ENCODE peak calls at places on chromosomes 4 and X, in ten cellular contexts. R, X, J, S, Z, B, Q, G, I and F are unnamed samples.

GRCh38 chr4:8241895-8242696 is 27.5 kb upstream of the HTRA3 start:
- DNase-seq in R (peak), X (peak), J (peak), S (peak), Z (peak), B (peak), Q (peak), G (peak), I (peak), F (peak)

GRCh38 chr4:79217043-79217442 is 108.8 kb downstream of the NAA11 start:
- DNase-seq in R (no peak), X (no peak), J (no peak), S (no peak), Z (no peak), B (no peak), Q (no peak), G (no peak), I (no peak), F (no peak)

GRCh38 chr4:110962616-110963015 is 339.7 kb upstream of the PITX2 start:
- DNase-seq in R (no peak), X (no peak), J (no peak), S (no peak), Z (no peak), B (no peak), Q (no peak), G (no peak), I (no peak), F (no peak)

GRCh38 chr4:64829749-64830148 is 420.5 kb upstream of the TECRL start:
- DNase-seq in R (no peak), X (no peak), J (no peak), S (no peak), Z (no peak), B (no peak), Q (no peak), G (no peak), I (no peak), F (no peak)

GRCh38 chr4:14449308-14449707 is 553.0 kb upstream of the CPEB2 start:
- DNase-seq in R (no peak), X (no peak), J (no peak), S (no peak), Z (no peak), B (no peak), Q (no peak), G (no peak), I (no peak), F (no peak)

GRCh38 chr4:113872426-113873260 is 106.8 kb downstream of the ARSJ start:
- DNase-seq in R (no peak), X (no peak), J (no peak), S (no peak), Z (no peak), B (no peak), Q (no peak), G (no peak), I (no peak), F (no peak)

GRCh38 chrX:11944486-11944885 is 186.4 kb downstream of the MSL3 start:
- DNase-seq in R (no peak), X (peak), J (peak), S (no peak), Z (no peak), B (peak), Q (peak), G (peak), I (no peak), F (no peak)

GRCh38 chr4:87251104-87251503 is 30.7 kb upstream of the KLHL8 start:
- DNase-seq in R (no peak), X (no peak), J (no peak), S (no peak), Z (no peak), B (no peak), Q (no peak), G (peak), I (peak), F (no peak)

GRCh38 chr4:137510866-137511265 is 21.4 kb downstream of the PCDH18 start:
- DNase-seq in R (no peak), X (no peak), J (no peak), S (no peak), Z (no peak), B (peak), Q (peak), G (peak), I (no peak), F (no peak)

GRCh38 chr4:53535567-53535966 is 55.7 kb downstream of the LNX1 start:
- DNase-seq in R (no peak), X (no peak), J (no peak), S (no peak), Z (no peak), B (no peak), Q (no peak), G (no peak), I (no peak), F (no peak)

GRCh38 chrX:10636337-10636736 is 16.0 kb upstream of the MID1 start:
- DNase-seq in R (no peak), X (peak), J (no peak), S (no peak), Z (no peak), B (peak), Q (no peak), G (peak), I (peak), F (no peak)

GRCh38 chr4:15781427-15782095 is 3.4 kb downstream of the CD38 start:
- DNase-seq in R (no peak), X (no peak), J (no peak), S (no peak), Z (no peak), B (peak), Q (no peak), G (peak), I (no peak), F (no peak)

GRCh38 chrX:153816821-153817220 is 13.5 kb downstream of the PDZD4 start:
- DNase-seq in R (no peak), X (no peak), J (no peak), S (peak), Z (no peak), B (no peak), Q (no peak), G (peak), I (no peak), F (no peak)

GRCh38 chr4:112951362-112951962 is 98.0 kb upstream of the ANK2 start:
- DNase-seq in R (no peak), X (no peak), J (no peak), S (no peak), Z (no peak), B (peak), Q (no peak), G (peak), I (no peak), F (no peak)

GRCh38 chr4:69546121-69546520 is 50.4 kb upstream of the UGT2B4 start:
- DNase-seq in R (no peak), X (no peak), J (no peak), S (no peak), Z (no peak), B (peak), Q (no peak), G (peak), I (no peak), F (no peak)

GRCh38 chr4:7691992-7692391 is 247.7 kb downstream of the AFAP1 start:
- DNase-seq in R (no peak), X (no peak), J (no peak), S (no peak), Z (no peak), B (peak), Q (no peak), G (peak), I (peak), F (no peak)

GRCh38 chrX:39600222-39600621 is 497.5 kb downstream of the BCOR start:
- DNase-seq in R (no peak), X (no peak), J (no peak), S (no peak), Z (no peak), B (no peak), Q (no peak), G (no peak), I (no peak), F (no peak)

GRCh38 chr4:127555106-127555505 is 77.7 kb upstream of the INTU start:
- DNase-seq in R (no peak), X (no peak), J (no peak), S (no peak), Z (no peak), B (no peak), Q (no peak), G (peak), I (peak), F (no peak)

GRCh38 chr4:120682981-120683380 is 239.5 kb downstream of the PRDM5 start:
- DNase-seq in R (no peak), X (no peak), J (no peak), S (no peak), Z (no peak), B (no peak), Q (no peak), G (no peak), I (no peak), F (no peak)

GRCh38 chr4:106893903-106894302 is 142.2 kb downstream of the DKK2 start:
- DNase-seq in R (no peak), X (no peak), J (no peak), S (no peak), Z (no peak), B (no peak), Q (no peak), G (no peak), I (no peak), F (no peak)

GRCh38 chrX:154402622-154403127 is 4.5 kb downstream of the RPL10 start:
- DNase-seq in R (peak), X (no peak), J (no peak), S (no peak), Z (no peak), B (no peak), Q (no peak), G (no peak), I (no peak), F (no peak)

GRCh38 chr4:147513051-147513450 is 32.2 kb downstream of the EDNRA start:
- DNase-seq in R (no peak), X (no peak), J (no peak), S (no peak), Z (no peak), B (no peak), Q (no peak), G (no peak), I (no peak), F (no peak)

GRCh38 chr4:168648929-168649328 is 152.1 kb downstream of the PALLD start:
- DNase-seq in R (no peak), X (no peak), J (no peak), S (no peak), Z (no peak), B (peak), Q (no peak), G (peak), I (no peak), F (no peak)

GRCh38 chr4:150976478-150977118 is 38.5 kb downstream of the LRBA start:
- DNase-seq in R (no peak), X (no peak), J (no peak), S (no peak), Z (no peak), B (no peak), Q (no peak), G (no peak), I (no peak), F (no peak)

GRCh38 chr4:121801715-121802075 is 572 bp downstream of the EXOSC9 start:
- DNase-seq in R (no peak), X (no peak), J (no peak), S (no peak), Z (no peak), B (no peak), Q (no peak), G (no peak), I (no peak), F (no peak)

GRCh38 chrX:69387559-69388487 is 116.3 kb upstream of the NALF2 start:
- DNase-seq in R (no peak), X (peak), J (peak), S (peak), Z (peak), B (peak), Q (peak), G (peak), I (peak), F (no peak)

GRCh38 chrX:18146954-18147353 is 73.7 kb downstream of the BEND2 start:
- DNase-seq in R (no peak), X (peak), J (peak), S (no peak), Z (no peak), B (peak), Q (peak), G (peak), I (no peak), F (no peak)

GRCh38 chr4:173365359-173365996 is 5.3 kb upstream of the SAP30 start:
- DNase-seq in R (no peak), X (no peak), J (no peak), S (no peak), Z (no peak), B (no peak), Q (no peak), G (no peak), I (no peak), F (no peak)

GRCh38 chr4:138398297-138398696 is 156.1 kb upstream of the SLC7A11 start:
- DNase-seq in R (no peak), X (no peak), J (no peak), S (no peak), Z (no peak), B (no peak), Q (peak), G (no peak), I (no peak), F (no peak)

GRCh38 chr4:89248879-89249281 is 58.7 kb downstream of the GPRIN3 start:
- DNase-seq in R (no peak), X (no peak), J (no peak), S (no peak), Z (no peak), B (no peak), Q (peak), G (no peak), I (no peak), F (no peak)

GRCh38 chr4:7634611-7635010 is 199.9 kb upstream of the PSAPL1 start:
- DNase-seq in R (no peak), X (no peak), J (no peak), S (no peak), Z (no peak), B (no peak), Q (no peak), G (no peak), I (no peak), F (no peak)

GRCh38 chr4:144740316-144740715 is 94.4 kb downstream of the HHIP start:
- DNase-seq in R (no peak), X (no peak), J (no peak), S (no peak), Z (no peak), B (peak), Q (no peak), G (no peak), I (no peak), F (no peak)

GRCh38 chr4:138555584-138555983 is 313.4 kb upstream of the SLC7A11 start:
- DNase-seq in R (no peak), X (peak), J (no peak), S (no peak), Z (no peak), B (peak), Q (no peak), G (peak), I (no peak), F (no peak)

GRCh38 chrX:136954930-136955329 is 74.4 kb upstream of the RBMX start:
- DNase-seq in R (no peak), X (no peak), J (no peak), S (no peak), Z (no peak), B (peak), Q (peak), G (peak), I (no peak), F (no peak)
- TF ChIP-seq CTCF in R (no peak), X (peak), J (peak), S (no peak), Z (peak), B (peak), Q (peak), G (peak), I (no peak), F (no peak)

GRCh38 chrX:66023726-66024467 is 16.0 kb downstream of the VSIG4 start:
- DNase-seq in R (no peak), X (no peak), J (no peak), S (no peak), Z (no peak), B (no peak), Q (no peak), G (no peak), I (no peak), F (no peak)

GRCh38 chrX:66021407-66021757 is 18.5 kb downstream of the VSIG4 start:
- DNase-seq in R (no peak), X (no peak), J (no peak), S (no peak), Z (no peak), B (no peak), Q (no peak), G (no peak), I (no peak), F (no peak)

GRCh38 chrX:66021758-66022741 is 17.8 kb downstream of the VSIG4 start:
- DNase-seq in R (no peak), X (no peak), J (no peak), S (no peak), Z (no peak), B (no peak), Q (no peak), G (no peak), I (no peak), F (no peak)

GRCh38 chrX:66024570-66024969 is 15.3 kb downstream of the VSIG4 start:
- DNase-seq in R (no peak), X (no peak), J (no peak), S (no peak), Z (no peak), B (no peak), Q (no peak), G (no peak), I (no peak), F (no peak)

GRCh38 chrX:66022742-66023725 is 16.8 kb downstream of the VSIG4 start:
- DNase-seq in R (no peak), X (peak), J (no peak), S (no peak), Z (no peak), B (no peak), Q (no peak), G (peak), I (no peak), F (no peak)
- TF ChIP-seq CTCF in R (no peak), X (no peak), J (no peak), S (no peak), Z (no peak), B (peak), Q (no peak), G (peak), I (no peak), F (no peak)

DNA sequence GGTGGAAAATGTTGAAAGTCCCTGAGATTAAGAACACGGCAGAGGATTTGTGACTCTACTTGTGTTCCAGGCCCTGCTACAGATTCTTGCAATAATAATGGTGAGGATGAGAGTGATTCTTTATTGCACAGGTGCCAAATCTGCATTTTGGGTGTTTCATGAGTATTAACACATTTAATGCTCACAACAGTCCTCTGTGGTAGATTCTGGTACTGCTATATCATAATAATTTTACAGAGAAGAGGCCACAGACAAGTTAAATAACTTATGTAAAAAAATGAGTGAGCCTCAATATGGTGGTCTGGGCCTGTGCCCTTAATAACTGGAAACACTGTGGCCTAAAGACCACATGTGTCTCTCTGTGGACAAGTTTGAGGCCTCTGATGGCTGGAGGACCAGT is 124.3 kb downstream of the C4orf33 start:
- DNase-seq in R (no peak), X (no peak), J (no peak), S (no peak), Z (no peak), B (no peak), Q (no peak), G (no peak), I (no peak), F (no peak)
- TF ChIP-seq CTCF in R (no peak), X (no peak), J (no peak), S (no peak), Z (no peak), B (no peak), Q (no peak), G (no peak), I (no peak), F (no peak)

DNA sequence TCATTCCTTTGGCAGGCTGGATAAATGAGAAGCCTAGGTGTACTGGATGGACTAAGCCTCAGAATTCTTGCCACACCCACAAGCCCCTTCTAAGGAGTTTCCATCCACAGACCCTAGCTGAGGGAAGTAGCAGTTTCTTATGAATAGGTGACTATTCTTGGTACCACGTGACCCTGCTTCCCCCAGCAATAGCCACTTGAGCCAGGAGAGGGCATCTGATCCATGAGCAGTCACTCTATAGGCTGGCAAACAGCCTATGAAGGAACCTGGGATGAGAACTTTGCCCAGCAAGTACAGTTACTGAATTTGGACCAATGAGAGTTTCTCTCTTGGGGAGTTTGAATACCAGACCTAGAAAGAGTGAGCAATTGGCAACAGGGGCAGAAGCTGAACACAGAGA is 84.0 kb downstream of the RTL9 start:
- DNase-seq in R (no peak), X (peak), J (peak), S (no peak), Z (no peak), B (peak), Q (no peak), G (peak), I (peak), F (no peak)
- TF ChIP-seq CTCF in R (no peak), X (peak), J (peak), S (no peak), Z (peak), B (peak), Q (peak), G (peak), I (no peak), F (no peak)

GRCh38 chr4:93865650-93866049 is 37.1 kb downstream of the ATOH1 start:
- DNase-seq in R (no peak), X (no peak), J (no peak), S (no peak), Z (no peak), B (no peak), Q (no peak), G (no peak), I (no peak), F (no peak)
- TF ChIP-seq CTCF in R (no peak), X (peak), J (peak), S (no peak), Z (no peak), B (no peak), Q (peak), G (no peak), I (no peak), F (no peak)

GRCh38 chr4:133483600-133484246 is 334.6 kb downstream of the PCDH10 start:
- DNase-seq in R (no peak), X (peak), J (peak), S (no peak), Z (no peak), B (peak), Q (peak), G (peak), I (no peak), F (no peak)

DNA sequence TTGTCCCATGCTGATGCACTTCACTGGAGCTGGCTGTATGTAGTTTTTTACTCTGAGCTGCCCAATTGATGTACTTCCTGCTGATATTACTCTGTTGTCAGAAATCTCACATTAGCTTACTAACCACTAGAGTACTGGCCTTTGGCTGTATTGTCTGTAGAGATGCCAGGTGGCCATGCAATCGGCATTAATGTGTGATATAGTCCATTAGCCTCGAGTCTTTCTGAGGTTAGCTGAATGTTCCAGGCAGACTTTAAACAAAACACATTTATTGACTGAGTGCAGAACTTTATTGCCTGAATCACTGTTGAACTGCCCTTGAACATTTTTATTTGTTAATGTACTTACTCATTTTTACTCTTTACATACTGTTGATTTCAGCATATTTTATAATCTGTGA is 335.2 kb downstream of the PCDH10 start:
- DNase-seq in R (no peak), X (no peak), J (no peak), S (no peak), Z (no peak), B (no peak), Q (peak), G (peak), I (no peak), F (no peak)
- TF ChIP-seq CTCF in R (no peak), X (no peak), J (no peak), S (no peak), Z (no peak), B (no peak), Q (no peak), G (no peak), I (no peak), F (no peak)

GRCh38 chr4:4248036-4248884 is at the start of gene TMEM128:
- DNase-seq in R (peak), X (peak), J (peak), S (peak), Z (peak), B (peak), Q (peak), G (peak), I (peak), F (peak)
- TF ChIP-seq CTCF in R (peak), X (no peak), J (no peak), S (no peak), Z (peak), B (no peak), Q (peak), G (peak), I (no peak), F (peak)

GRCh38 chr4:153530996-153531375 is 64.8 kb downstream of the TMEM131L start:
- DNase-seq in R (no peak), X (no peak), J (no peak), S (no peak), Z (no peak), B (no peak), Q (no peak), G (no peak), I (no peak), F (no peak)
- TF ChIP-seq CTCF in R (no peak), X (no peak), J (no peak), S (no peak), Z (no peak), B (peak), Q (peak), G (peak), I (no peak), F (no peak)

GRCh38 chrX:144896323-144896722 is 351.0 kb upstream of the SPANXN1 start:
- DNase-seq in R (no peak), X (no peak), J (no peak), S (no peak), Z (no peak), B (peak), Q (no peak), G (no peak), I (no peak), F (no peak)
- TF ChIP-seq CTCF in R (no peak), X (no peak), J (peak), S (no peak), Z (peak), B (peak), Q (no peak), G (no peak), I (no peak), F (no peak)